ENCODE peak calls at places on chromosome X, in seven cellular contexts. T is cardiac fibroblast, G is epithelial cell of esophagus, M is gastrocnemius medialis, S is heart right ventricle, K is fibroblast of pulmonary artery, X is pancreas. J is an unnamed sample.

GRCh38 chrX:63250253-63250868 is 100.8 kb downstream of the SPIN4 start:
- DNase-seq in K (peak), X (no peak), M (no peak), T (peak), G (peak), S (peak), J (peak)

GRCh38 chrX:56793533-56794320 is 64.7 kb downstream of the NBDY start:
- DNase-seq in G (no peak), X (peak), K (no peak), T (peak), S (no peak), M (no peak), J (no peak)

GRCh38 chrX:17788956-17789562 is 51.8 kb downstream of the SCML1 start:
- DNase-seq in M (no peak), K (no peak), X (no peak), G (no peak), S (no peak), T (peak), J (no peak)

GRCh38 chrX:40108084-40108958 is 10.6 kb upstream of the BCOR start:
- DNase-seq in X (peak), M (no peak), G (no peak), K (no peak), T (peak), S (peak), J (no peak)

GRCh38 chrX:53440631-53441517 is 6.7 kb upstream of the HSD17B10 start:
- DNase-seq in S (peak), K (peak), T (peak), M (peak), X (peak), G (peak), J (no peak)

GRCh38 chrX:72255445-72255844 is 16.6 kb upstream of the ERCC6L start:
- DNase-seq in T (no peak), G (no peak), K (no peak), X (peak), S (no peak), M (no peak), J (no peak)

GRCh38 chrX:68415289-68415688 is 18.0 kb downstream of the OPHN1 start:
- DNase-seq in T (peak), S (peak), K (peak), X (no peak), M (peak), G (no peak), J (no peak)

GRCh38 chrX:116239944-116240391 is 69.4 kb downstream of the AGTR2 start:
- DNase-seq in G (peak), M (no peak), T (peak), X (no peak), K (peak), S (no peak), J (no peak)

GRCh38 chrX:65035451-65035779 is 59.2 kb upstream of the ZC4H2 start:
- DNase-seq in K (peak), X (peak), T (no peak), G (no peak), M (no peak), S (peak), J (no peak)

GRCh38 chrX:107691024-107691448 is 62.7 kb downstream of the PRPS1 start:
- DNase-seq in M (no peak), X (no peak), G (no peak), S (no peak), K (no peak), T (no peak), J (no peak)

GRCh38 chrX:104721854-104722253 is 155.9 kb downstream of the IL1RAPL2 start:
- DNase-seq in X (no peak), S (no peak), G (no peak), M (no peak), K (no peak), T (no peak), J (no peak)

GRCh38 chrX:126819429-126819828 is at the start of gene PRR32:
- DNase-seq in X (no peak), K (no peak), M (no peak), G (no peak), S (no peak), T (no peak), J (no peak)

GRCh38 chrX:110182865-110183264 is 135.0 kb downstream of the AMMECR1 start:
- DNase-seq in T (peak), M (no peak), X (no peak), G (no peak), S (no peak), K (no peak), J (no peak)

GRCh38 chrX:129957241-129958099 is 25.0 kb upstream of the BCORL1 start:
- DNase-seq in X (peak), S (peak), M (no peak), T (peak), K (peak), G (peak), J (peak)

GRCh38 chrX:98795636-98796035 is 1614.4 kb downstream of the PCDH19 start:
- DNase-seq in S (no peak), X (no peak), G (peak), M (no peak), K (peak), T (peak), J (no peak)

DNA sequence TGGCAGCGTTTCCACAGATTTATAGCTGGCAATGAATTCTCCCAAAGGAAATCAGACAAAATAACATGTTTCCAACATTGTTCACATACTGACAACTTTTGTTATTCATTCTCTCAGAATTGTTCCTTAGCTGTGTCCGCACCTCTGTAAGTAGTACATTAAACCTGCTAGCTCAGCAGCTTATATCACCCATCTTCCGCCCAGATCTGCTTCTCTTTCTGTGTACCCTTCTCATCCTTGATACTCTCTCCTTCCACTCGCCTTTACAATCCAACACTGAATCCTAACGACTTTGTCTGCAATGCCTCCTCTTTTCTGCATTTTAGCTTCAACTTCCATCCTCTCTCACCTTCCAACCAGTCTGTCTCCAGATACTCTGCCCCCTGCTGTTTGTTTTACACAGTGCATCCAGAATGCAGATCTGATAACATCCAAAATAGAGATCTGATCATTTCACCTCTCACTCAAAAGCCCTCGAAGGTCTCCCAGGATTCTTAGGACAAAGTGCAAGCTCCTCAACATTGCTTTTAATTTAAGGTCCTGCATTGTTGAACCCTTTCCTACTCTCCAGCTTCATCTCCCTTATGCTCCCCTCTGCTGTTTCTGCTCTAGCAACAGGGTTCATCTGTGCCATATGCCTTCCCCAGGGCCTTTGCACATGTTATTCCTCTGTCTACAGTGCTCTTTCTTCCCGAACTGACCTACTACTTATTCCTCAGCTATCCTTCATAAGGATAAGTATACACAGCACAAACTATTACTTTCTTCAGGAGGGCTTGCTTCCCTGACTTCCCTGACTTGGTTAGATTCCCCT is 67.3 kb upstream of the VBP1 start:
- DNase-seq in T (peak), K (peak), G (peak), S (no peak), M (no peak), X (no peak), J (peak)
- TF ChIP-seq CTCF in T (peak), K (peak), G (peak), S (peak), M (peak), X (peak), J (peak)

DNA sequence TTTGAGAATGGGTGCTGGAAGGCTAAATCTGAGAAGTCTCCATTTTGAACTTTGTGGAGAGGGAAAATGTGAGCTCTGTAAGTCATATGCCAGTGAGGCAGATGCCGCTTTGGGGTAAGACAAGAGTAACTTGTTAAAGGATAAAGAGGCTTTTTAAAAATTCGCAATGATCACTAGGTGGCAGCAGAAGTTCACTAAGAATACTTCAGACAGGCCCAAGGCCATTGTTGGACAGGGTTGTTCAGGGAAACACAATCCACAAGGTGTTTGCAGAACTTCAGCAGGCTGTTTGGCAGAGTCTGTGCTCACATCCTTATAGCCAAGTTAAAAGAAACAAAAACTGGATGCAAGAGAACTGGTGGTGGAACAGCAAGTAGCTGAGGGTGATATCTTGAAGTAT is 13.7 kb upstream of the PIGA start:
- DNase-seq in T (peak), K (peak), X (no peak), M (no peak), S (peak), G (peak), J (peak)
- TF ChIP-seq CTCF in T (peak), K (peak), X (peak), M (peak), S (peak), G (peak), J (peak)

GRCh38 chrX:41412261-41413167 is 34.6 kb upstream of the NYX start:
- DNase-seq in M (no peak), S (peak), X (peak), K (no peak), G (no peak), T (no peak), J (no peak)
- TF ChIP-seq CTCF in M (no peak), S (peak), X (no peak), K (no peak), G (no peak), T (no peak), J (no peak)

DNA sequence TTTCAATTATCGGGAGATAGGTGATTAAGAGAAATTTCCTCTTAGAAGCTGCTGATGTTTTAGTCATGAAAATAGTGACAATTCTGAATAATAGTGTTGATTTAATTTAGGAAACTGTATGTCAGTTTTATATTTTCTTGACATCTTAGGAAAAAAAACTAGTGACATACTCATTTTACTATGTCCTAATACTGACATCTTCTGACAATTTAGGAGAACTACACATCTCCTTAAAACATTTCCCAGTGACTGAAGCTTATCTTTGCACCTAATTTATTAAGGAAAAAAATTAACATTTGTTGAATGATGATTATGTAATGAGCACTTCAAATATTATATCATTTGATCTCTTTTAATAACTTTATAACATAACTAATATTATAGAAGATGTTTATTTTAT is 42.0 kb upstream of the RBMXL3 start:
- DNase-seq in X (no peak), S (no peak), K (peak), G (peak), M (no peak), T (peak), J (peak)
- TF ChIP-seq CTCF in X (peak), S (peak), K (peak), G (peak), M (no peak), T (peak), J (no peak)

DNA sequence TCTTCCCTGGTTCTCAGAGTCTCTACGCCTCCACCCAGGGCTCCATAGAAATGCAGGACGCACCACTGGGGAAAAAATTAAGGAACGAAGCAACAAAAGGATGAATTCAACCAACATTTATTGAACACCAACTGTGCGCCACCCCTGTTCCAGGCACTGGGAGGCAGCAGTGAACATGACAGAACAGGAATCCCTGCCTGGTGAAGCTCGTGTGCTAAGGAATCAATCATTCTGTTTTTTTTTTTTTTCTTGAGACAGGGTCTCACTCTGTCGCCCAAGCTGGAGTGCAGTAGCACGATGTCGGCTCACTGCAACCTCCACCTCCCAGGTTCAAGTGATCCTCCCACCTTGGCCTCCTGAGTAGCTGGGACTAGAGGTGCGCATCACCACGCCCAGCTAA is 1.9 kb upstream of the FTSJ1 start:
- DNase-seq in G (peak), M (no peak), T (peak), S (no peak), K (peak), X (no peak), J (no peak)
- TF ChIP-seq CTCF in G (peak), M (no peak), T (peak), S (no peak), K (peak), X (no peak), J (peak)

GRCh38 chrX:41382699-41383645 is 49.0 kb downstream of the DDX3X start:
- DNase-seq in M (no peak), G (no peak), X (no peak), T (peak), S (no peak), K (peak), J (no peak)

GRCh38 chrX:41384041-41384705 is 50.2 kb downstream of the DDX3X start:
- DNase-seq in S (peak), X (no peak), M (peak), K (peak), G (peak), T (peak), J (no peak)

GRCh38 chrX:41389311-41389888 is 55.4 kb downstream of the DDX3X start:
- DNase-seq in S (no peak), M (no peak), G (no peak), T (no peak), X (no peak), K (no peak), J (no peak)

GRCh38 chrX:41388543-41388942 is 54.6 kb downstream of the DDX3X start:
- DNase-seq in T (no peak), K (no peak), M (no peak), X (no peak), S (no peak), G (no peak), J (no peak)

GRCh38 chrX:41386222-41386990 is 52.4 kb downstream of the DDX3X start:
- DNase-seq in X (no peak), M (no peak), K (peak), S (no peak), T (peak), G (peak), J (no peak)
- TF ChIP-seq CTCF in X (no peak), M (no peak), K (no peak), S (no peak), T (no peak), G (no peak), J (no peak)

GRCh38 chrX:24024819-24025740 is 1.9 kb downstream of the KLHL15 start:
- DNase-seq in X (peak), K (peak), T (peak), M (peak), S (peak), G (peak), J (peak)
- TF ChIP-seq CTCF in X (no peak), K (no peak), T (no peak), M (no peak), S (peak), G (no peak), J (no peak)

GRCh38 chrX:46904626-46905025 is 7.6 kb upstream of the JADE3 start:
- DNase-seq in M (no peak), K (no peak), G (no peak), T (no peak), S (no peak), X (no peak), J (no peak)

GRCh38 chrX:46898207-46898606 is 14.0 kb upstream of the JADE3 start:
- DNase-seq in S (no peak), M (no peak), T (no peak), K (no peak), X (no peak), G (no peak), J (no peak)

GRCh38 chrX:46903458-46904242 is 8.6 kb upstream of the JADE3 start:
- DNase-seq in M (peak), G (peak), T (peak), K (peak), X (peak), S (peak), J (peak)
- TF ChIP-seq CTCF in M (peak), G (peak), T (peak), K (peak), X (peak), S (peak), J (peak)

DNA sequence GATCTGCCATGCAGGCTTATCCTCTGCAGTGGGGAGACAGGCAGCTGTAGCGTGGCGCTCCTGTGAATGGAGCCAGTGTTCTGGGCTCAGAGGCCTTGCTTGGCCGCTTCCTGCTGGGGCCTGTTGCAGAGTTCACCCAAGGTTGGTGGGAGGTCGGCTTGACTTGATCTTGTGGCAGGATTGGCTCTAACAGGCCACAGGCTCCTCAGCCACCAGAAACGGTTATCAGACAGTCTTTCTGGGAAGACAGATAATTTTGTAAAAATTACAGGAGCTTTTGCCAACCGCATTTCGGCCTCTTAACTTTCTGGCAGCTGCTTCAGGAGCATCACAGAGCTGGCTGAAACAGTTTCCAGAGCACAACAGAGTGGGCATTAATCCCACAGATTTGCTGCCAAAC is 66.4 kb downstream of the DIPK2B start:
- DNase-seq in T (no peak), G (no peak), X (no peak), K (peak), S (peak), M (no peak), J (no peak)
- TF ChIP-seq CTCF in T (no peak), G (no peak), X (no peak), K (no peak), S (no peak), M (no peak), J (no peak)